ENCODE peak calls at places on chromosomes 6 and 20, in four cellular contexts. J, K, Y and L are unnamed samples.

GRCh38 chr20:16205505-16205904 is 367.7 kb downstream of the KIF16B start:
- DNase-seq in J (peak; percentile 9), K (no peak), Y (no peak), L (no peak)

GRCh38 chr6:107655245-107655644 is 165.3 kb downstream of the SOBP start:
- DNase-seq in J (no peak), K (no peak), Y (no peak), L (no peak)

GRCh38 chr6:72941751-72942150 is 283.5 kb downstream of the KHDC1L start:
- DNase-seq in J (no peak), K (no peak), Y (no peak), L (no peak)

GRCh38 chr20:90651-91050 is 3.2 kb downstream of the DEFB125 start:
- DNase-seq in J (no peak), K (no peak), Y (peak; percentile 4), L (no peak)

GRCh38 chr20:20491784-20492145 is 123.9 kb downstream of the INSM1 start:
- DNase-seq in J (no peak), K (no peak), Y (no peak), L (no peak)

GRCh38 chr6:38755207-38755606 is 40.1 kb downstream of the DNAH8 start:
- DNase-seq in J (no peak), K (no peak), Y (peak; percentile 6), L (no peak)

GRCh38 chr6:105270511-105270910 is 90.7 kb upstream of the POPDC3 start:
- DNase-seq in J (peak; percentile 46), K (no peak), Y (no peak), L (no peak)

GRCh38 chr20:13211956-13212618 is 9.0 kb upstream of the ISM1 start:
- DNase-seq in J (no peak), K (no peak), Y (no peak), L (no peak)

GRCh38 chr20:24953204-24953565 is 4.1 kb downstream of the CST7 start:
- DNase-seq in J (no peak), K (no peak), Y (no peak), L (no peak)

GRCh38 chr6:39251406-39251805 is 22.1 kb upstream of the KCNK5 start:
- DNase-seq in J (no peak), K (no peak), Y (no peak), L (no peak)

GRCh38 chr6:46170357-46171289 is at the start of gene ENPP5:
- DNase-seq in J (no peak), K (peak; percentile 61), Y (no peak), L (no peak)

GRCh38 chr6:78942451-78942850 is 75.1 kb downstream of the IRAK1BP1 start:
- DNase-seq in J (peak; percentile 12), K (no peak), Y (peak; percentile 47), L (no peak)

GRCh38 chr20:10654630-10655029 is 19.2 kb downstream of the JAG1 start:
- DNase-seq in J (no peak), K (no peak), Y (no peak), L (no peak)

GRCh38 chr6:3247255-3248146 is 11.2 kb upstream of the PSMG4 start:
- DNase-seq in J (peak; percentile 95), K (no peak), Y (peak; percentile 86), L (no peak)

GRCh38 chr20:47500554-47500953 is 1.1 kb upstream of the NCOA3 start:
- DNase-seq in J (no peak), K (no peak), Y (no peak), L (no peak)

GRCh38 chr6:88177961-88178464 is 11.9 kb upstream of the CNR1 start:
- DNase-seq in J (peak; percentile 41), K (no peak), Y (peak; percentile 83), L (peak; percentile 65)

GRCh38 chr6:29757282-29757681 is 34.0 kb downstream of the HLA-F start:
- DNase-seq in J (no peak), K (no peak), Y (no peak), L (no peak)

GRCh38 chr6:132122871-132123270 is 171.7 kb upstream of the CCN2 start:
- DNase-seq in J (peak; percentile 97), K (no peak), Y (peak; percentile 81), L (no peak)

GRCh38 chr6:52125139-52125538 is 37.7 kb upstream of the PKHD1 start:
- DNase-seq in J (no peak), K (no peak), Y (no peak), L (no peak)

GRCh38 chr6:155143610-155144106 is 120.2 kb upstream of the CLDN20 start:
- DNase-seq in J (no peak), K (no peak), Y (peak; percentile 45), L (no peak)

GRCh38 chr6:127201321-127201720 is 65.3 kb upstream of the RNF146 start:
- DNase-seq in J (peak; percentile 72), K (no peak), Y (peak; percentile 79), L (no peak)

GRCh38 chr6:164929155-164929977 is 380.0 kb downstream of the C6orf118 start:
- DNase-seq in J (no peak), K (no peak), Y (no peak), L (no peak)

GRCh38 chr6:168370310-168370991 is 50.9 kb upstream of the DACT2 start:
- DNase-seq in J (no peak), K (peak; percentile 47), Y (peak; percentile 44), L (no peak)

GRCh38 chr6:13390658-13391057 is 62.3 kb upstream of the TBC1D7 start:
- DNase-seq in J (no peak), K (no peak), Y (no peak), L (no peak)

GRCh38 chr6:141103246-141103645 is 1029.5 kb upstream of the GJE1 start:
- DNase-seq in J (peak; percentile 82), K (no peak), Y (peak; percentile 56), L (no peak)

GRCh38 chr20:43379239-43379917 is 78.3 kb upstream of the SRSF6 start:
- DNase-seq in J (peak; percentile 3), K (no peak), Y (peak; percentile 59), L (no peak)

GRCh38 chr20:45328451-45328850 is 19.8 kb downstream of the SDC4 start:
- DNase-seq in J (no peak), K (no peak), Y (no peak), L (no peak)

GRCh38 chr6:73695619-73696421 is at the start of gene CD109:
- DNase-seq in J (peak; percentile 84), K (peak; percentile 32), Y (peak; percentile 81), L (no peak)

GRCh38 chr20:35370751-35371150 is 41.0 kb downstream of the UQCC1 start:
- DNase-seq in J (no peak), K (no peak), Y (no peak), L (no peak)

GRCh38 chr20:7822772-7823171 is 117.5 kb downstream of the HAO1 start:
- DNase-seq in J (no peak), K (no peak), Y (no peak), L (no peak)

GRCh38 chr6:111201155-111201554 is 113.9 kb downstream of the SLC16A10 start:
- DNase-seq in J (no peak), K (no peak), Y (no peak), L (no peak)

DNA sequence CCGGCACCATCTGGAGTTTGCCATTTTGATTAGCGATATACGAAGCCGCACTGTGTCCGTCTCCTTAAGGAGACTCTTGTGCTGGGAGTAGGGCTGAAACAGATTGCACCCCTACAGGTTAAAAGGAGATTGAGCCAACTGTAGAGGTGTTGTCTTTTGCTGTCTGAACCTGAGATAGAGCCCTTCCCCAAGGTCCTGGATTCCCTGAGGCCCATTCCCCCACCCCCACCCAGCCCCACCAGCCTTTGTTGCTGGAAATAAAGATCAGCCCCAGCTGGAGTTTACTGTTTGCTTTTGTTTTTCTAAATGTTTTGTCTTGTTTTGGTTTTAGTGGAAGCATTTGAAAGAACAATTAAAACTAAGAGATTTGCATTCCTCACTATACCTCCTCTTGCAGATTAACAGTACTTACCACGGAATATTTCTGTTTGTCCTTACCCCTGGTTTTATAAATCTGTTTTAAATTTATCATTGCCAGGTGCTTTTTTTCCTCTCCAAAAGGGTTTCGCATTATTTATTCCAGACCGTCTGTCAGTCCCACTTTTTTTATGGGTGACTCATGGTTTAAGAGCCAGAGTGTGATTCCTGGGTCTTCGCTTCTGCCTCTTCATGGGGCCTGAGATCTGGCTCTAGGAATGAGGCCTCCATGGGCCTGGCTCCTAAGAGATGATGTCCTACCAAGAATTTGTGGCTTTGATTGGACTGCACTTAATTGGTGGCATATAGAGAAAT is 169.2 kb downstream of the DTNBP1 start:
- DNase-seq in J (no peak), K (no peak), Y (no peak), L (no peak)
- H3K4me3 ChIP-seq in J (no peak overlapping the region), K (no peak overlapping the region), Y (no peak overlapping the region), L (no peak overlapping the region)

GRCh38 chr6:163175301-163175700 is 239.2 kb upstream of the QKI start:
- DNase-seq in J (no peak), K (no peak), Y (no peak), L (no peak)
- H3K4me3 ChIP-seq in J (no peak overlapping the region), K (no peak overlapping the region), Y (no peak overlapping the region), L (no peak overlapping the region)

GRCh38 chr6:157198425-157199279 is 124.7 kb downstream of the TMEM242 start:
- DNase-seq in J (no peak), K (no peak), Y (peak; percentile 45), L (no peak)
- H3K4me3 ChIP-seq in J (no peak overlapping the region), K (no peak overlapping the region), Y (no peak overlapping the region), L (no peak overlapping the region)

DNA sequence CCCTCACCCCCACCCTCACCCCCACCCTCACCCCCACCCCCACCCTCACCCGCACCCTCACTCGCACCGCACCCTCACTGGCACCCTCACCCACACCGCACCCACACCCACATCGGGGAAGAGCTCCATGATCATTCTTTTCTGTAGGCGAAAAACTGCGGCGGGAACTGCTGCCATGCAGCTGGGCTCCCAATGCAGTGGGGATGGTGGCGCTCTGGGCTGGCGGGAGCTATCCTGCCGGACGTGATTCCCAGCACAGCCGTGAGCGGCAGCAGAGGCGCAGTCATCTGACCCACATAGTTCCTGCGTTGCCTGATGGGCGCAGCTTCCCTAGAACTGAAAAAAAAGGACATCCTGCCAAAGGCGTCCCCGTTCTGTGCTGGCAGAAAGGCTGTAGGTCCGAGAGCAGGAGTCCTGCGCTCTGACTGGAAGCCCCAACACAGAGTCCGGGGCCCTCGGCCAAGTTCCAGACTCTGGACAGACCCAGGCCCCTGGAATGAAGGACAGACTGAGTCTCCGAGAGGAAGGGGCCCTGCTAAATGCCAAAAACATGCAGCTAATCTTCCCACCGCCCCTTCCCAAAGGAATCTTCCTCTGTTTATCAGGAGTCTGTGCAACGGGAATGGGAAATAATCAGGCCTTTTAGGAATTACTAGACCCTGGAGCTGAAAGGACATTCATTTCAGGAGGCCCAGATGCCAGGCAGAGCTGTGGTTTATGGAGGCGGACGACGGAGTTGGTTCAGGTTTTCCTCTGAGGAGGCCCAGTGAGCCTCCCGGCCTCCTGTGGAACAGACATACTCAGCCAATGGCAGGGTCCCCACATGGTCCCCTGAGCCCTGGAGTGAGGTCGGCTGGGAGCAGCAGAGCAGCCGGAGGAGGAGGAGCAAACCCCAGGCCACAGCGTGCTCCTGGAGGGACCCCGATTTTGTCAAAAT is 14.1 kb upstream of the TCFL5 start:
- DNase-seq in J (peak; percentile 56), K (no peak), Y (peak; percentile 88), L (no peak)
- H3K4me3 ChIP-seq in J (no peak overlapping the region), K (no peak overlapping the region), Y (peak overlapping the region; percentile 42), L (no peak overlapping the region)

DNA sequence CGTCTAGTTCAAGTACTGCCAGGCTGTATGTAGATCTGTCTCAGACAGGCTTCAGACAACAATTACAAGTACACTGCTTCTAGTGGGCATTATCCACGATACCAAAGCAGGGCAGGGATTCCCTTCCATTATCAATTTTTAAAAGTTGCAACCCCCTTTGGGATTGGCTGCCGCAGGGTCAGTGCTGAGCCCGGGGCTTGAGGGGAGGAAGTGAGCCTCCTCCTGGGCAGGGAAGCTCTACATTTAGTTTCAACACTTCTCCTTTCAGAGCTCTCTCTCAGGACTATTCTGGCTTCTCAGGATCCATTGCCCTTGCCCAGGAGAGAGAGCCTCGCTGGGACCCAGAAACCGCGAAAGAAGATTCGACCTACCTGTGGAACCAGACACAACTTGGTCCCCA is 1.5 kb downstream of the HTR1B start:
- DNase-seq in J (no peak), K (no peak), Y (no peak), L (no peak)
- H3K4me3 ChIP-seq in J (peak overlapping the region; percentile 57), K (no peak overlapping the region), Y (peak overlapping the region; percentile 64), L (no peak overlapping the region)